ENCODE peak calls at places on chromosome 20, in five cellular contexts. One of them, this sample, is unnamed.

GRCh38 chr20:43751167-43752050 is 24.6 kb upstream of the GTSF1L start:
- DNase-seq in Peyer's patch: peak; percentile 48
- DNase-seq in mucosa of descending colon: no peak
- DNase-seq in AG10803: peak; percentile 67
- DNase-seq in heart right ventricle: no peak
- DNase-seq in this sample: peak; percentile 11

GRCh38 chr20:57621426-57622200 is 1.4 kb upstream of the ZBP1 start:
- DNase-seq in AG10803: peak; percentile 14
- DNase-seq in heart right ventricle: no peak
- DNase-seq in mucosa of descending colon: no peak
- DNase-seq in Peyer's patch: no peak
- DNase-seq in this sample: no peak

GRCh38 chr20:44772636-44773035 is 27.0 kb downstream of the KCNK15 start:
- DNase-seq in AG10803: no peak
- DNase-seq in mucosa of descending colon: no peak
- DNase-seq in heart right ventricle: no peak
- DNase-seq in Peyer's patch: no peak
- DNase-seq in this sample: no peak

GRCh38 chr20:25275813-25276532 is 28.1 kb downstream of the PYGB start:
- DNase-seq in mucosa of descending colon: no peak
- DNase-seq in heart right ventricle: peak; percentile 2
- DNase-seq in AG10803: no peak
- DNase-seq in Peyer's patch: no peak
- DNase-seq in this sample: peak; percentile 40

GRCh38 chr20:24653306-24653705 is 183.9 kb downstream of the SYNDIG1 start:
- DNase-seq in Peyer's patch: no peak
- DNase-seq in AG10803: peak; percentile 32
- DNase-seq in mucosa of descending colon: no peak
- DNase-seq in heart right ventricle: no peak
- DNase-seq in this sample: no peak

GRCh38 chr20:40588891-40589290 is 100.1 kb downstream of the MAFB start:
- DNase-seq in AG10803: no peak
- DNase-seq in mucosa of descending colon: no peak
- DNase-seq in heart right ventricle: no peak
- DNase-seq in Peyer's patch: no peak
- DNase-seq in this sample: no peak

GRCh38 chr20:50967621-50968020 is 9.0 kb downstream of the MOCS3 start:
- DNase-seq in Peyer's patch: no peak
- DNase-seq in mucosa of descending colon: no peak
- DNase-seq in heart right ventricle: no peak
- DNase-seq in AG10803: no peak
- DNase-seq in this sample: no peak

GRCh38 chr20:2559641-2560040 is 23.3 kb downstream of the TMC2 start:
- DNase-seq in heart right ventricle: no peak
- DNase-seq in Peyer's patch: no peak
- DNase-seq in mucosa of descending colon: no peak
- DNase-seq in AG10803: no peak
- DNase-seq in this sample: no peak

GRCh38 chr20:9136114-9136513 is 67.2 kb downstream of the PLCB4 start:
- DNase-seq in Peyer's patch: no peak
- DNase-seq in heart right ventricle: no peak
- DNase-seq in AG10803: no peak
- DNase-seq in mucosa of descending colon: no peak
- DNase-seq in this sample: no peak

GRCh38 chr20:50020283-50020682 is 37.5 kb downstream of the SNAI1 start:
- DNase-seq in heart right ventricle: no peak
- DNase-seq in AG10803: no peak
- DNase-seq in mucosa of descending colon: no peak
- DNase-seq in Peyer's patch: no peak
- DNase-seq in this sample: peak; percentile 83

GRCh38 chr20:61328906-61329558 is 77.0 kb downstream of the CDH4 start:
- DNase-seq in AG10803: no peak
- DNase-seq in Peyer's patch: no peak
- DNase-seq in mucosa of descending colon: no peak
- DNase-seq in heart right ventricle: no peak
- DNase-seq in this sample: peak; percentile 45

GRCh38 chr20:48224531-48224930 is 439.2 kb upstream of the SULF2 start:
- DNase-seq in mucosa of descending colon: no peak
- DNase-seq in Peyer's patch: no peak
- DNase-seq in AG10803: no peak
- DNase-seq in heart right ventricle: no peak
- DNase-seq in this sample: no peak

GRCh38 chr20:35054804-35055203 is 37.8 kb downstream of the TRPC4AP start:
- DNase-seq in heart right ventricle: no peak
- DNase-seq in AG10803: no peak
- DNase-seq in Peyer's patch: no peak
- DNase-seq in mucosa of descending colon: no peak
- DNase-seq in this sample: no peak

GRCh38 chr20:49052334-49052733 is 6.2 kb downstream of the CSE1L start:
- DNase-seq in AG10803: peak; percentile 17
- DNase-seq in heart right ventricle: no peak
- DNase-seq in mucosa of descending colon: no peak
- DNase-seq in Peyer's patch: no peak
- DNase-seq in this sample: no peak

GRCh38 chr20:32348207-32348606 is 9.9 kb upstream of the ASXL1 start:
- DNase-seq in Peyer's patch: no peak
- DNase-seq in AG10803: no peak
- DNase-seq in heart right ventricle: no peak
- DNase-seq in mucosa of descending colon: no peak
- DNase-seq in this sample: no peak

GRCh38 chr20:59032713-59033059 is 551 bp upstream of the ATP5F1E start:
- DNase-seq in AG10803: no peak
- DNase-seq in mucosa of descending colon: no peak
- DNase-seq in Peyer's patch: no peak
- DNase-seq in heart right ventricle: no peak
- DNase-seq in this sample: no peak

GRCh38 chr20:8424010-8424409 is 291.9 kb downstream of the PLCB1 start:
- DNase-seq in mucosa of descending colon: no peak
- DNase-seq in heart right ventricle: no peak
- DNase-seq in Peyer's patch: no peak
- DNase-seq in AG10803: peak; percentile 32
- DNase-seq in this sample: no peak

GRCh38 chr20:38055294-38055693 is 21.7 kb downstream of the RPRD1B start:
- DNase-seq in heart right ventricle: no peak
- DNase-seq in mucosa of descending colon: no peak
- DNase-seq in Peyer's patch: no peak
- DNase-seq in AG10803: no peak
- DNase-seq in this sample: no peak

GRCh38 chr20:58428364-58428763 is 39.3 kb downstream of the VAPB start:
- DNase-seq in AG10803: no peak
- DNase-seq in mucosa of descending colon: no peak
- DNase-seq in heart right ventricle: no peak
- DNase-seq in Peyer's patch: no peak
- DNase-seq in this sample: no peak

GRCh38 chr20:12594410-12595130 is 414.2 kb upstream of the SPTLC3 start:
- DNase-seq in Peyer's patch: no peak
- DNase-seq in heart right ventricle: no peak
- DNase-seq in AG10803: no peak
- DNase-seq in mucosa of descending colon: no peak
- DNase-seq in this sample: no peak

GRCh38 chr20:38505091-38505455 is 32.4 kb downstream of the RALGAPB start:
- DNase-seq in Peyer's patch: no peak
- DNase-seq in AG10803: no peak
- DNase-seq in mucosa of descending colon: no peak
- DNase-seq in heart right ventricle: no peak
- DNase-seq in this sample: no peak

GRCh38 chr20:37382539-37383120 is 36.7 kb downstream of the SRC start:
- DNase-seq in Peyer's patch: no peak
- DNase-seq in heart right ventricle: no peak
- DNase-seq in AG10803: no peak
- DNase-seq in mucosa of descending colon: no peak
- DNase-seq in this sample: no peak

GRCh38 chr20:20487811-20488210 is 119.9 kb downstream of the INSM1 start:
- DNase-seq in AG10803: peak; percentile 54
- DNase-seq in mucosa of descending colon: no peak
- DNase-seq in Peyer's patch: no peak
- DNase-seq in heart right ventricle: no peak
- DNase-seq in this sample: no peak

GRCh38 chr20:47740225-47741184 is 44.8 kb downstream of the SULF2 start:
- DNase-seq in AG10803: no peak
- DNase-seq in Peyer's patch: no peak
- DNase-seq in heart right ventricle: no peak
- DNase-seq in mucosa of descending colon: peak; percentile 40
- DNase-seq in this sample: peak; percentile 98

GRCh38 chr20:10478205-10478604 is 43.1 kb downstream of the SLX4IP start:
- DNase-seq in heart right ventricle: no peak
- DNase-seq in Peyer's patch: no peak
- DNase-seq in mucosa of descending colon: no peak
- DNase-seq in AG10803: no peak
- DNase-seq in this sample: no peak

GRCh38 chr20:40689943-40690835 is 1.2 kb upstream of the MAFB start:
- DNase-seq in heart right ventricle: peak; percentile 90
- DNase-seq in AG10803: peak; percentile 87
- DNase-seq in mucosa of descending colon: peak; percentile 92
- DNase-seq in Peyer's patch: peak; percentile 57
- DNase-seq in this sample: peak; percentile 87

GRCh38 chr20:57097245-57097935 is 169.1 kb downstream of the BMP7 start:
- DNase-seq in AG10803: no peak
- DNase-seq in heart right ventricle: no peak
- DNase-seq in mucosa of descending colon: no peak
- DNase-seq in Peyer's patch: no peak
- DNase-seq in this sample: no peak

GRCh38 chr20:13299401-13299800 is 78.3 kb downstream of the ISM1 start:
- DNase-seq in heart right ventricle: no peak
- DNase-seq in AG10803: no peak
- DNase-seq in mucosa of descending colon: no peak
- DNase-seq in Peyer's patch: no peak
- DNase-seq in this sample: no peak

GRCh38 chr20:9185511-9185910 is 116.6 kb downstream of the PLCB4 start:
- DNase-seq in AG10803: peak; percentile 49
- DNase-seq in Peyer's patch: no peak
- DNase-seq in mucosa of descending colon: no peak
- DNase-seq in heart right ventricle: no peak
- DNase-seq in this sample: no peak

GRCh38 chr20:48380661-48381060 is 447.1 kb downstream of the PREX1 start:
- DNase-seq in mucosa of descending colon: no peak
- DNase-seq in heart right ventricle: no peak
- DNase-seq in AG10803: no peak
- DNase-seq in Peyer's patch: no peak
- DNase-seq in this sample: no peak

GRCh38 chr20:37657924-37658800 is 35.7 kb upstream of the CTNNBL1 start:
- DNase-seq in heart right ventricle: no peak
- DNase-seq in Peyer's patch: no peak
- DNase-seq in AG10803: no peak
- DNase-seq in mucosa of descending colon: no peak
- DNase-seq in this sample: no peak

GRCh38 chr20:57795347-57795697 is 85.5 kb upstream of the PMEPA1 start:
- DNase-seq in heart right ventricle: no peak
- DNase-seq in AG10803: peak; percentile 24
- DNase-seq in mucosa of descending colon: no peak
- DNase-seq in Peyer's patch: no peak
- DNase-seq in this sample: no peak

GRCh38 chr20:22303523-22303922 is 280.8 kb downstream of the FOXA2 start:
- DNase-seq in AG10803: no peak
- DNase-seq in Peyer's patch: no peak
- DNase-seq in heart right ventricle: no peak
- DNase-seq in mucosa of descending colon: no peak
- DNase-seq in this sample: no peak
- TF ChIP-seq CTCF in AG10803: peak; percentile 23
- TF ChIP-seq CTCF in Peyer's patch: no peak
- TF ChIP-seq CTCF in heart right ventricle: no peak
- TF ChIP-seq CTCF in mucosa of descending colon: no peak
- TF ChIP-seq CTCF in this sample: no peak

DNA sequence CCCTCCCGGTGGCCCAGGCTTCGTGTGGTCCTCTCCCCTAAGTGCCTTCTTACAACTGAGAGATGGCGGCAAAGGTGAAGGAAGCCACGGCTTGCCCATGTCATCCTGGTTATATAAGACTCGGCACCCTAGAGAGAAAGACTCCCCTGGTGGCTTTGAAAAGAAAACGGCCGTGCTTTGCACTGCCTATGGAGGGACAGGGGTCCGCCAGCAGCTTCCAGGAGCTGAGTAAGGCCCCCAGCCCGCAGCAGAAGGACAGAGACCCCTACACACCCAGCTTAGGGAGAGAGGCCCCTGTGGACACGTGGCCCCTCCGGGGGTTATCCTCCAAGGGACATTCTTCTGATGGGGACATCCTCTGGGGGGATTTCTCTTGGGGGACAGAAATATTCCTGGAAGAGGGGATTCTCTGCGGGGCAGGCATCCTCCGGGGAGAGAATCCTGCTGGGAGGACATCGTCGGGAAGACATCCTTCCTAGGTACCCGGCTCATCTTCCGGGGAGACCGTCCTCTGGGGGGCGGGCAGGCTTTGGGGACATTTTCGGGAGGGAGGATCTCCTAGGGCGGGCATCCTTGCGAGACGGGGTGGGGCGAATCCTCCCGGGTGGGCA is 509 bp upstream of the OGFR start:
- DNase-seq in AG10803: no peak
- DNase-seq in mucosa of descending colon: no peak
- DNase-seq in Peyer's patch: peak; percentile 46
- DNase-seq in heart right ventricle: no peak
- DNase-seq in this sample: no peak
- TF ChIP-seq CTCF in AG10803: peak; percentile 10
- TF ChIP-seq CTCF in mucosa of descending colon: no peak
- TF ChIP-seq CTCF in Peyer's patch: no peak
- TF ChIP-seq CTCF in heart right ventricle: no peak
- TF ChIP-seq CTCF in this sample: no peak

GRCh38 chr20:1363522-1363921 is 29.3 kb downstream of the FKBP1A start:
- DNase-seq in AG10803: no peak
- DNase-seq in heart right ventricle: no peak
- DNase-seq in Peyer's patch: no peak
- DNase-seq in mucosa of descending colon: no peak
- DNase-seq in this sample: no peak

GRCh38 chr20:1357921-1358671 is 29.2 kb upstream of the SDCBP2 start:
- DNase-seq in Peyer's patch: no peak
- DNase-seq in mucosa of descending colon: no peak
- DNase-seq in heart right ventricle: no peak
- DNase-seq in AG10803: no peak
- DNase-seq in this sample: no peak

GRCh38 chr20:1364106-1364505 is 28.7 kb downstream of the FKBP1A start:
- DNase-seq in mucosa of descending colon: no peak
- DNase-seq in AG10803: no peak
- DNase-seq in heart right ventricle: no peak
- DNase-seq in Peyer's patch: no peak
- DNase-seq in this sample: no peak

GRCh38 chr20:1362484-1362883 is 30.4 kb downstream of the FKBP1A start:
- DNase-seq in Peyer's patch: no peak
- DNase-seq in heart right ventricle: no peak
- DNase-seq in mucosa of descending colon: no peak
- DNase-seq in AG10803: no peak
- DNase-seq in this sample: no peak

GRCh38 chr20:1360094-1360493 is 31.2 kb upstream of the SDCBP2 start:
- DNase-seq in mucosa of descending colon: no peak
- DNase-seq in AG10803: no peak
- DNase-seq in heart right ventricle: no peak
- DNase-seq in Peyer's patch: no peak
- DNase-seq in this sample: no peak
- TF ChIP-seq CTCF in mucosa of descending colon: no peak
- TF ChIP-seq CTCF in AG10803: no peak
- TF ChIP-seq CTCF in heart right ventricle: no peak
- TF ChIP-seq CTCF in Peyer's patch: no peak
- TF ChIP-seq CTCF in this sample: no peak

DNA sequence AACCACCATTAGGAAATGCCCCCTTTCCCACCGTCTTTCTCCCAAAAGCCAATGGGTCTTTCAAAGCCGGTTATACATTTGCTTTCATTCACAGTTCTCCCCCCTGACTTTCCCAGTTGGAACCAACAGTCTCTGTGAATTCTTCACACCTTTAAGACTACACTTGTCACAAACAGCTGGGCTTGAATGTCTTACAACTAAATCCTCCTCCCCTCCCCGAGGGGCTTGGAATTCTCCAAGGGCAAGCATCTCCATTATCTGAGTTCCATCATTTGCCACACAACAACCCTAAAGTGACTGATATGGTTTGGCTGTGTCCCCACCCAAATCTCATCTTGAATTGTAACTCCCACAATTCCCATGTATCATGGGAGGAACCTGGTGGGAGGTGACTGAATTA is 12.9 kb downstream of the ZFP64 start:
- DNase-seq in mucosa of descending colon: no peak
- DNase-seq in AG10803: no peak
- DNase-seq in heart right ventricle: no peak
- DNase-seq in Peyer's patch: no peak
- DNase-seq in this sample: no peak
- TF ChIP-seq CTCF in mucosa of descending colon: no peak
- TF ChIP-seq CTCF in AG10803: no peak
- TF ChIP-seq CTCF in heart right ventricle: no peak
- TF ChIP-seq CTCF in Peyer's patch: no peak
- TF ChIP-seq CTCF in this sample: no peak